ENCODE peak calls at places on chromosome 4, in four cellular contexts. One of them, this sample, is unnamed.

GRCh38 chr4:135741583-135741982 is 1540.0 kb upstream of the PABPC4L start:
- DNase-seq in T-helper 1 cell: no peak
- DNase-seq in DMS 273 treated with DMSO at 0.1 percent for 48 hours: no peak
- DNase-seq in fibroblast of lung: no peak
- DNase-seq in this sample: no peak

GRCh38 chr4:70687821-70688794 is at the start of gene UTP3:
- DNase-seq in T-helper 1 cell: peak
- DNase-seq in DMS 273 treated with DMSO at 0.1 percent for 48 hours: peak
- DNase-seq in fibroblast of lung: peak
- DNase-seq in this sample: peak

GRCh38 chr4:184575306-184575705 is 73.9 kb downstream of the CASP3 start:
- DNase-seq in fibroblast of lung: no peak
- DNase-seq in DMS 273 treated with DMSO at 0.1 percent for 48 hours: no peak
- DNase-seq in T-helper 1 cell: no peak
- DNase-seq in this sample: no peak

GRCh38 chr4:174438711-174439110 is 83.6 kb downstream of the HPGD start:
- DNase-seq in fibroblast of lung: no peak
- DNase-seq in DMS 273 treated with DMSO at 0.1 percent for 48 hours: no peak
- DNase-seq in T-helper 1 cell: no peak
- DNase-seq in this sample: no peak

GRCh38 chr4:105451346-105451745 is 22.5 kb downstream of the PPA2 start:
- DNase-seq in T-helper 1 cell: no peak
- DNase-seq in fibroblast of lung: no peak
- DNase-seq in DMS 273 treated with DMSO at 0.1 percent for 48 hours: no peak
- DNase-seq in this sample: no peak

GRCh38 chr4:39348371-39349265 is 17.5 kb downstream of the RFC1 start:
- DNase-seq in DMS 273 treated with DMSO at 0.1 percent for 48 hours: no peak
- DNase-seq in T-helper 1 cell: no peak
- DNase-seq in fibroblast of lung: no peak
- DNase-seq in this sample: no peak

GRCh38 chr4:37758226-37758625 is 68.3 kb upstream of the PGM2 start:
- DNase-seq in fibroblast of lung: peak
- DNase-seq in DMS 273 treated with DMSO at 0.1 percent for 48 hours: no peak
- DNase-seq in T-helper 1 cell: peak
- DNase-seq in this sample: peak

GRCh38 chr4:17068885-17069284 is 170.4 kb upstream of the LDB2 start:
- DNase-seq in DMS 273 treated with DMSO at 0.1 percent for 48 hours: peak
- DNase-seq in fibroblast of lung: peak
- DNase-seq in T-helper 1 cell: no peak
- DNase-seq in this sample: peak

GRCh38 chr4:119858176-119858575 is 208.5 kb downstream of the MAD2L1 start:
- DNase-seq in T-helper 1 cell: no peak
- DNase-seq in DMS 273 treated with DMSO at 0.1 percent for 48 hours: no peak
- DNase-seq in fibroblast of lung: no peak
- DNase-seq in this sample: no peak

GRCh38 chr4:8778760-8779159 is 92.9 kb downstream of the HMX1 start:
- DNase-seq in fibroblast of lung: no peak
- DNase-seq in T-helper 1 cell: no peak
- DNase-seq in DMS 273 treated with DMSO at 0.1 percent for 48 hours: no peak
- DNase-seq in this sample: no peak

GRCh38 chr4:169765845-169766244 is 8.1 kb upstream of the HPF1 start:
- DNase-seq in DMS 273 treated with DMSO at 0.1 percent for 48 hours: no peak
- DNase-seq in fibroblast of lung: no peak
- DNase-seq in T-helper 1 cell: no peak
- DNase-seq in this sample: peak

GRCh38 chr4:159503243-159503642 is 400.4 kb downstream of the RAPGEF2 start:
- DNase-seq in T-helper 1 cell: no peak
- DNase-seq in DMS 273 treated with DMSO at 0.1 percent for 48 hours: no peak
- DNase-seq in fibroblast of lung: no peak
- DNase-seq in this sample: no peak

GRCh38 chr4:8255698-8256441 is 13.7 kb upstream of the HTRA3 start:
- DNase-seq in T-helper 1 cell: no peak
- DNase-seq in fibroblast of lung: peak
- DNase-seq in DMS 273 treated with DMSO at 0.1 percent for 48 hours: no peak
- DNase-seq in this sample: no peak

GRCh38 chr4:139419388-139419914 is 34.5 kb upstream of the RAB33B start:
- DNase-seq in T-helper 1 cell: peak
- DNase-seq in fibroblast of lung: peak
- DNase-seq in DMS 273 treated with DMSO at 0.1 percent for 48 hours: peak
- DNase-seq in this sample: peak

GRCh38 chr4:28225689-28226353 is 1365.2 kb downstream of the STIM2 start:
- DNase-seq in fibroblast of lung: no peak
- DNase-seq in DMS 273 treated with DMSO at 0.1 percent for 48 hours: no peak
- DNase-seq in T-helper 1 cell: no peak
- DNase-seq in this sample: peak

GRCh38 chr4:8707045-8707781 is 114.6 kb downstream of the CPZ start:
- DNase-seq in fibroblast of lung: no peak
- DNase-seq in T-helper 1 cell: no peak
- DNase-seq in DMS 273 treated with DMSO at 0.1 percent for 48 hours: no peak
- DNase-seq in this sample: no peak

GRCh38 chr4:98625920-98626319 is 32.5 kb downstream of the TSPAN5 start:
- DNase-seq in fibroblast of lung: no peak
- DNase-seq in DMS 273 treated with DMSO at 0.1 percent for 48 hours: no peak
- DNase-seq in T-helper 1 cell: no peak
- DNase-seq in this sample: no peak

GRCh38 chr4:140219567-140219966 is 65.6 kb upstream of the MAML3 start:
- DNase-seq in DMS 273 treated with DMSO at 0.1 percent for 48 hours: no peak
- DNase-seq in fibroblast of lung: no peak
- DNase-seq in T-helper 1 cell: no peak
- DNase-seq in this sample: no peak

GRCh38 chr4:73867783-73868182 is 1.4 kb upstream of the CXCL1 start:
- DNase-seq in T-helper 1 cell: no peak
- DNase-seq in DMS 273 treated with DMSO at 0.1 percent for 48 hours: no peak
- DNase-seq in fibroblast of lung: no peak
- DNase-seq in this sample: no peak

GRCh38 chr4:54585321-54586000 is 72.3 kb upstream of the KIT start:
- DNase-seq in DMS 273 treated with DMSO at 0.1 percent for 48 hours: no peak
- DNase-seq in T-helper 1 cell: no peak
- DNase-seq in fibroblast of lung: no peak
- DNase-seq in this sample: peak

GRCh38 chr4:143025111-143025704 is 159.5 kb upstream of the USP38 start:
- DNase-seq in T-helper 1 cell: peak
- DNase-seq in DMS 273 treated with DMSO at 0.1 percent for 48 hours: no peak
- DNase-seq in fibroblast of lung: peak
- DNase-seq in this sample: peak

GRCh38 chr4:165906272-165906671 is 33.2 kb downstream of the TLL1 start:
- DNase-seq in fibroblast of lung: no peak
- DNase-seq in T-helper 1 cell: no peak
- DNase-seq in DMS 273 treated with DMSO at 0.1 percent for 48 hours: no peak
- DNase-seq in this sample: no peak

GRCh38 chr4:14269824-14270223 is 642.3 kb upstream of the BOD1L1 start:
- DNase-seq in fibroblast of lung: no peak
- DNase-seq in DMS 273 treated with DMSO at 0.1 percent for 48 hours: no peak
- DNase-seq in T-helper 1 cell: no peak
- DNase-seq in this sample: no peak

GRCh38 chr4:106210021-106210420 is 106.0 kb downstream of the TBCK start:
- DNase-seq in T-helper 1 cell: no peak
- DNase-seq in DMS 273 treated with DMSO at 0.1 percent for 48 hours: no peak
- DNase-seq in fibroblast of lung: no peak
- DNase-seq in this sample: no peak

GRCh38 chr4:39353478-39354177 is 12.5 kb downstream of the RFC1 start:
- DNase-seq in T-helper 1 cell: peak
- DNase-seq in DMS 273 treated with DMSO at 0.1 percent for 48 hours: no peak
- DNase-seq in fibroblast of lung: peak
- DNase-seq in this sample: no peak